ENCODE peak calls at places on chromosomes 4 and X, in six cellular contexts. D, N, S, Q, O and A are unnamed samples.

GRCh38 chrX:65871671-65872311 is 168.1 kb downstream of the VSIG4 start:
- DNase-seq in D (no peak), N (peak; percentile 67), S (peak; percentile 64), Q (no peak), O (no peak), A (no peak)

GRCh38 chr4:174037049-174037448 is 246.4 kb downstream of the FBXO8 start:
- DNase-seq in D (no peak), N (no peak), S (no peak), Q (no peak), O (peak; percentile 63), A (peak; percentile 39)

GRCh38 chrX:19372170-19373033 is 28.7 kb downstream of the PDHA1 start:
- DNase-seq in D (no peak), N (peak; percentile 61), S (peak; percentile 71), Q (peak; percentile 65), O (peak; percentile 64), A (peak; percentile 21)

GRCh38 chr4:137116144-137116543 is 416.1 kb downstream of the PCDH18 start:
- DNase-seq in D (no peak), N (no peak), S (no peak), Q (no peak), O (peak; percentile 25), A (no peak)

GRCh38 chr4:14125375-14126129 is 498.0 kb upstream of the BOD1L1 start:
- DNase-seq in D (no peak), N (no peak), S (no peak), Q (no peak), O (peak; percentile 19), A (no peak)

GRCh38 chr4:174332741-174333493 is 49.2 kb downstream of the CEP44 start:
- DNase-seq in D (no peak), N (no peak), S (no peak), Q (no peak), O (peak; percentile 53), A (no peak)

GRCh38 chrX:154043003-154043402 is 23.3 kb upstream of the IRAK1 start:
- DNase-seq in D (peak; percentile 19), N (no peak), S (no peak), Q (no peak), O (peak; percentile 77), A (no peak)

GRCh38 chr4:147846318-147847135 is 114.6 kb downstream of the ARHGAP10 start:
- DNase-seq in D (no peak), N (no peak), S (no peak), Q (no peak), O (no peak), A (no peak)

GRCh38 chr4:48254381-48255072 is 15.1 kb downstream of the TEC start:
- DNase-seq in D (peak; percentile 19), N (no peak), S (no peak), Q (no peak), O (peak; percentile 97), A (no peak)

GRCh38 chrX:11580789-11581188 is 84.9 kb downstream of the ARHGAP6 start:
- DNase-seq in D (no peak), N (no peak), S (no peak), Q (no peak), O (no peak), A (no peak)

GRCh38 chr4:95548738-95549245 is at the start of gene UNC5C:
- DNase-seq in D (no peak), N (peak; percentile 37), S (peak; percentile 45), Q (no peak), O (no peak), A (no peak)

GRCh38 chr4:80484707-80485106 is 149.2 kb downstream of the CFAP299 start:
- DNase-seq in D (peak; percentile 23), N (no peak), S (no peak), Q (no peak), O (no peak), A (no peak)

GRCh38 chrX:45879512-45879911 is 665.7 kb downstream of the ZNF674 start:
- DNase-seq in D (no peak), N (no peak), S (no peak), Q (no peak), O (no peak), A (no peak)
- TF ChIP-seq CTCF in D (no peak), N (no peak), S (no peak), Q (no peak), O (no peak), A (no peak)

GRCh38 chrX:43333543-43333942 is 322.6 kb upstream of the MAOA start:
- DNase-seq in D (no peak), N (no peak), S (peak; percentile 24), Q (no peak), O (no peak), A (no peak)
- TF ChIP-seq CTCF in D (no peak), N (no peak), S (no peak), Q (no peak), O (no peak), A (no peak)

GRCh38 chrX:38304010-38304409 is 23.3 kb downstream of the RPGR start:
- DNase-seq in D (no peak), N (peak; percentile 22), S (no peak), Q (no peak), O (peak; percentile 52), A (no peak)
- TF ChIP-seq CTCF in D (peak; percentile 10), N (no peak), S (no peak), Q (no peak), O (peak; percentile 44), A (peak; percentile 15)

GRCh38 chr4:7717946-7718490 is 221.6 kb downstream of the AFAP1 start:
- DNase-seq in D (no peak), N (no peak), S (no peak), Q (no peak), O (no peak), A (no peak)

GRCh38 chr4:7717161-7717560 is 222.5 kb downstream of the AFAP1 start:
- DNase-seq in D (no peak), N (no peak), S (no peak), Q (no peak), O (no peak), A (no peak)

GRCh38 chr4:7721984-7722551 is 217.6 kb downstream of the AFAP1 start:
- DNase-seq in D (no peak), N (peak; percentile 40), S (no peak), Q (no peak), O (no peak), A (no peak)

GRCh38 chr4:7722716-7723115 is 216.9 kb downstream of the AFAP1 start:
- DNase-seq in D (no peak), N (no peak), S (no peak), Q (no peak), O (no peak), A (no peak)

DNA sequence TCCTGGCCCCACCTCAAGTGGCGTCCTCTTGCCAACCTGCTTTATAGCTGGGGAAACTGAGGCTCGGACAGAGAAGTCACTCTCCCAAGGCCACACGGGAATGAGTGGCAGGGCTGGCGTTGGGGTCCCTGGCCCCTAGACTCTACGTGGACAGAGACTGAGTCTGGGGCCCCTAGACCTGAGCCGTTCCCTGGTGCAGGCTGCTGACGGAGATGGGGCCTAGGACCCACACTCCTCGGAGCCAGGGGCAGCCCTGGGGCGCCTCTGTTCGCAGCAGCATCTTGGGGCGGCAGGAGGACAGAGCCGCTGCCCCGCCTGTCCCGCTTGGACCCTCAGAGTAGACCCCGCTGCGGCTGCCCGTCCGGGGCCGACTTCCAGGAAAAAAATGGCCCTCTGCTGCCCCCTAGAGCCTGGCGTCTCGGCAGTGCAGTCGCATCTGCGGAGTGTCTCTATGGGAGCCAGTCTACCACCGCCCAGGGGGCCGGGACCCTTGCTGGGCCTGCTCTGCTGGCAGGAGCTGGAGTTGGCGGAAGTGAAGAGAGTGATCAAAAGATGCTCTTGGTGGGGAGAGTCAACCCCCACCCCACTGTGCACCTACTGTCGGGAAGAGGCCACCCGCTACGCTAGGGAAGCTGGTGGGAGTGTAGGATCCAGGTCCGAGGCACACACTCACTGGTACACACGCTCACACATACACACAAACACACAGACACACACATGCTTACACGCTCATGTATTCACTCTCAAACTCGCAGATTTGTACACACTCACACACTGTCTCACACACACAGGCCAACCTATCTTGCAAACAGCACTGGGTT is 220.1 kb downstream of the AFAP1 start:
- DNase-seq in D (no peak), N (no peak), S (peak; percentile 63), Q (peak; percentile 75), O (peak; percentile 19), A (no peak)
- TF ChIP-seq CTCF in D (peak; percentile 88), N (peak; percentile 64), S (peak; percentile 71), Q (peak; percentile 82), O (peak; percentile 65), A (peak; percentile 83)

GRCh38 chr4:56860781-56861180 is 39.3 kb upstream of the SPINK2 start:
- DNase-seq in D (no peak), N (no peak), S (no peak), Q (no peak), O (no peak), A (no peak)
- TF ChIP-seq CTCF in D (no peak), N (no peak), S (no peak), Q (no peak), O (no peak), A (no peak)